ENCODE peak calls at places on chromosomes 12 and 14, in ten cellular contexts. I, S, B, U, F, X, O, K, A and W are unnamed samples.

GRCh38 chr12:22821985-22822384 is 197.0 kb downstream of the ETNK1 start:
- DNase-seq in I (no peak), S (no peak), B (no peak), U (no peak), F (peak; percentile 5), X (no peak), O (no peak), K (no peak), A (no peak), W (no peak)

GRCh38 chr12:1760566-1761382 is 59.6 kb upstream of the LRTM2 start:
- DNase-seq in I (no peak), S (no peak), B (no peak), U (no peak), F (peak; percentile 83), X (no peak), O (peak; percentile 80), K (no peak), A (no peak), W (no peak)

GRCh38 chr14:79278286-79278797 is 933.0 kb downstream of the DIO2 start:
- DNase-seq in I (no peak), S (no peak), B (no peak), U (no peak), F (no peak), X (no peak), O (no peak), K (peak; percentile 47), A (no peak), W (no peak)

GRCh38 chr14:23005861-23006534 is 3.9 kb downstream of the C14orf93 start:
- DNase-seq in I (no peak), S (no peak), B (no peak), U (no peak), F (no peak), X (no peak), O (no peak), K (no peak), A (no peak), W (no peak)

GRCh38 chr14:102317564-102318248 is 1.8 kb upstream of the ZNF839 start:
- DNase-seq in I (no peak), S (peak; percentile 62), B (no peak), U (peak; percentile 70), F (no peak), X (no peak), O (peak; percentile 18), K (no peak), A (no peak), W (no peak)

GRCh38 chr12:2347137-2347843 is 294.5 kb downstream of the CACNA1C start:
- DNase-seq in I (no peak), S (no peak), B (no peak), U (no peak), F (no peak), X (no peak), O (no peak), K (no peak), A (no peak), W (no peak)

GRCh38 chr12:38880288-38880687 is 25.1 kb downstream of the CPNE8 start:
- DNase-seq in I (no peak), S (no peak), B (no peak), U (no peak), F (no peak), X (no peak), O (no peak), K (no peak), A (no peak), W (no peak)

GRCh38 chr12:43942379-43942778 is 106.5 kb downstream of the TMEM117 start:
- DNase-seq in I (no peak), S (no peak), B (no peak), U (no peak), F (peak; percentile 28), X (no peak), O (no peak), K (no peak), A (no peak), W (no peak)

GRCh38 chr12:80100566-80100965 is 1.2 kb downstream of the OTOGL start:
- DNase-seq in I (no peak), S (no peak), B (no peak), U (no peak), F (peak; percentile 81), X (no peak), O (peak; percentile 58), K (no peak), A (no peak), W (no peak)

GRCh38 chr12:131920902-131921840 is 7.9 kb upstream of the PUS1 start:
- DNase-seq in I (peak; percentile 62), S (no peak), B (no peak), U (no peak), F (no peak), X (no peak), O (no peak), K (peak; percentile 71), A (no peak), W (no peak)

GRCh38 chr12:52720487-52720886 is 17.2 kb upstream of the KRT77 start:
- DNase-seq in I (no peak), S (no peak), B (no peak), U (no peak), F (no peak), X (no peak), O (peak; percentile 6), K (no peak), A (no peak), W (no peak)

GRCh38 chr12:4069046-4070010 is 196.1 kb upstream of the PARP11 start:
- DNase-seq in I (no peak), S (no peak), B (no peak), U (peak; percentile 41), F (peak; percentile 48), X (no peak), O (peak; percentile 2), K (no peak), A (no peak), W (no peak)

GRCh38 chr14:78567343-78567742 is 397.2 kb downstream of the NRXN3 start:
- DNase-seq in I (no peak), S (no peak), B (no peak), U (no peak), F (no peak), X (no peak), O (peak; percentile 53), K (no peak), A (no peak), W (no peak)

GRCh38 chr14:77979666-77980351 is 179.9 kb downstream of the ADCK1 start:
- DNase-seq in I (no peak), S (no peak), B (no peak), U (no peak), F (no peak), X (no peak), O (peak; percentile 64), K (no peak), A (no peak), W (no peak)

GRCh38 chr12:50776749-50777728 is 13.1 kb downstream of the ATF1 start:
- DNase-seq in I (no peak), S (no peak), B (no peak), U (no peak), F (no peak), X (no peak), O (no peak), K (no peak), A (no peak), W (no peak)

GRCh38 chr14:105314287-105315185 is at the start of gene PACS2:
- DNase-seq in I (peak; percentile 87), S (peak; percentile 73), B (peak; percentile 88), U (peak; percentile 93), F (peak; percentile 81), X (peak; percentile 96), O (peak; percentile 77), K (peak; percentile 91), A (peak; percentile 54), W (peak; percentile 80)

GRCh38 chr12:16950041-16950677 is 344.2 kb upstream of the LMO3 start:
- DNase-seq in I (no peak), S (no peak), B (no peak), U (no peak), F (no peak), X (no peak), O (no peak), K (no peak), A (no peak), W (no peak)

GRCh38 chr12:110314308-110314707 is 33.3 kb downstream of the ATP2A2 start:
- DNase-seq in I (no peak), S (no peak), B (no peak), U (peak; percentile 57), F (peak; percentile 89), X (no peak), O (peak; percentile 83), K (no peak), A (no peak), W (no peak)

GRCh38 chr12:112422531-112422930 is 3.8 kb downstream of the PTPN11 start:
- DNase-seq in I (no peak), S (no peak), B (no peak), U (no peak), F (peak; percentile 36), X (peak; percentile 20), O (peak; percentile 57), K (no peak), A (peak; percentile 45), W (no peak)